ENCODE peak calls at places on chromosome 7, in six cellular contexts. L is HTR-8/SVneo; K is activated T-helper 9 cell treated with anti-CD3 and anti-CD28 coated beads, Interleukin-2, amount 50 U/mL, for 16 hours; X is activated CD4-positive, alpha-beta T cell treated with anti-CD3 and anti-CD28 coated beads for 24 hours; W is Calu3; I is NCI-H1092. D is an unnamed sample.

GRCh38 chr7:111162692-111163091 is 71.8 kb downstream of the LRRN3 start:
- DNase-seq in X (no peak), W (no peak), I (no peak), L (no peak), K (no peak), D (no peak)

GRCh38 chr7:150367677-150368097 is 935 bp upstream of the REPIN1 start:
- DNase-seq in L (no peak), X (no peak), W (no peak), K (no peak), I (no peak), D (no peak)

GRCh38 chr7:7569113-7569527 is 2.4 kb downstream of the MIOS start:
- DNase-seq in X (no peak), I (no peak), L (no peak), K (no peak), W (no peak), D (no peak)

GRCh38 chr7:144827581-144828139 is 8.2 kb downstream of the TPK1 start:
- DNase-seq in X (no peak), K (no peak), L (no peak), W (no peak), I (no peak), D (no peak)

GRCh38 chr7:101108961-101109360 is 17.9 kb upstream of the SERPINE1 start:
- DNase-seq in I (no peak), K (no peak), X (no peak), W (no peak), L (no peak), D (no peak)

GRCh38 chr7:98251251-98251843 is 685 bp downstream of the TECPR1 start:
- DNase-seq in X (no peak), L (peak), W (no peak), K (no peak), I (no peak), D (peak)

GRCh38 chr7:87767827-87768226 is 108.3 kb downstream of the SLC25A40 start:
- DNase-seq in I (no peak), X (no peak), K (no peak), L (no peak), W (no peak), D (peak)

GRCh38 chr7:15967551-15967950 is 281.1 kb upstream of the MEOX2 start:
- DNase-seq in I (no peak), X (no peak), W (no peak), K (no peak), L (no peak), D (no peak)

GRCh38 chr7:6202117-6202516 is 70.3 kb downstream of the CYTH3 start:
- DNase-seq in I (no peak), L (no peak), X (no peak), W (no peak), K (no peak), D (no peak)

GRCh38 chr7:152383341-152384234 is 52.2 kb downstream of the KMT2C start:
- DNase-seq in L (no peak), W (no peak), X (no peak), I (no peak), K (no peak), D (no peak)

GRCh38 chr7:106031271-106032029 is 68.4 kb downstream of the CDHR3 start:
- DNase-seq in K (no peak), X (no peak), L (no peak), I (peak), W (no peak), D (no peak)

D was measured in LoVo.